ENCODE peak calls at places on chromosome 20, in six cellular contexts. P is stomach, C is uterus, X is body of pancreas, Y is ovary, I is H54. W is an unnamed sample.

GRCh38 chr20:542777-543368 is 717 bp downstream of the CSNK2A1 start:
- DNase-seq in P (peak; percentile 27), C (no peak), X (peak; percentile 24), Y (peak; percentile 61), I (peak; percentile 16), W (no peak)

GRCh38 chr20:22333885-22334545 is 250.4 kb downstream of the FOXA2 start:
- DNase-seq in P (peak; percentile 63), C (no peak), X (peak; percentile 68), Y (no peak), I (peak; percentile 58), W (peak; percentile 69)

GRCh38 chr20:51799586-51799985 is 2.7 kb downstream of the SALL4 start:
- DNase-seq in P (no peak), C (no peak), X (no peak), Y (no peak), I (no peak), W (peak; percentile 19)

GRCh38 chr20:24694727-24695528 is 225.5 kb downstream of the SYNDIG1 start:
- DNase-seq in P (peak; percentile 17), C (no peak), X (no peak), Y (no peak), I (no peak), W (no peak)

GRCh38 chr20:51326241-51326819 is 216.2 kb downstream of the NFATC2 start:
- DNase-seq in P (peak; percentile 63), C (peak; percentile 24), X (peak; percentile 62), Y (no peak), I (no peak), W (peak; percentile 21)

GRCh38 chr20:61766921-61767610 is 298.6 kb downstream of the TAF4 start:
- DNase-seq in P (no peak), C (no peak), X (no peak), Y (no peak), I (no peak), W (no peak)

GRCh38 chr20:10733122-10733521 is 59.3 kb upstream of the JAG1 start:
- DNase-seq in P (no peak), C (no peak), X (no peak), Y (no peak), I (no peak), W (no peak)

GRCh38 chr20:2653511-2654383 is 1.3 kb downstream of the NOP56 start:
- DNase-seq in P (no peak), C (no peak), X (no peak), Y (no peak), I (no peak), W (peak; percentile 40)

GRCh38 chr20:32263398-32263954 is 14.0 kb upstream of the KIF3B start:
- DNase-seq in P (no peak), C (no peak), X (no peak), Y (no peak), I (no peak), W (no peak)

GRCh38 chr20:52676282-52676995 is 295.7 kb upstream of the TSHZ2 start:
- DNase-seq in P (no peak), C (no peak), X (no peak), Y (no peak), I (no peak), W (no peak)

GRCh38 chr20:44684047-44684965 is 30.9 kb upstream of the CCN5 start:
- DNase-seq in P (peak; percentile 47), C (no peak), X (no peak), Y (peak; percentile 82), I (no peak), W (no peak)

GRCh38 chr20:40251284-40251932 is 437.6 kb downstream of the MAFB start:
- DNase-seq in P (no peak), C (no peak), X (peak; percentile 14), Y (no peak), I (peak; percentile 27), W (peak; percentile 34)

GRCh38 chr20:37885042-37885441 is 17.9 kb upstream of the VSTM2L start:
- DNase-seq in P (no peak), C (no peak), X (no peak), Y (no peak), I (no peak), W (no peak)

GRCh38 chr20:19560876-19561480 is 197.1 kb upstream of the RIN2 start:
- DNase-seq in P (no peak), C (peak; percentile 17), X (peak; percentile 7), Y (no peak), I (no peak), W (no peak)

GRCh38 chr20:8602389-8603116 is 466.3 kb upstream of the PLCB4 start:
- DNase-seq in P (no peak), C (no peak), X (no peak), Y (no peak), I (no peak), W (no peak)

GRCh38 chr20:44402391-44403193 is 47.1 kb downstream of the HNF4A start:
- DNase-seq in P (no peak), C (no peak), X (peak; percentile 55), Y (no peak), I (peak; percentile 78), W (no peak)

GRCh38 chr20:15642676-15643075 is 930.6 kb downstream of the KIF16B start:
- DNase-seq in P (no peak), C (no peak), X (no peak), Y (no peak), I (no peak), W (no peak)

GRCh38 chr20:14915356-14915755 is 577.9 kb upstream of the FLRT3 start:
- DNase-seq in P (peak; percentile 31), C (peak; percentile 22), X (no peak), Y (no peak), I (no peak), W (no peak)

GRCh38 chr20:56604690-56605089 is 24.4 kb upstream of the TFAP2C start:
- DNase-seq in P (no peak), C (no peak), X (no peak), Y (no peak), I (no peak), W (no peak)

GRCh38 chr20:60960500-60960899 is 291.6 kb upstream of the CDH4 start:
- DNase-seq in P (no peak), C (no peak), X (no peak), Y (no peak), I (no peak), W (no peak)

GRCh38 chr20:11810316-11811130 is 107.2 kb upstream of the BTBD3 start:
- DNase-seq in P (no peak), C (no peak), X (no peak), Y (no peak), I (peak; percentile 10), W (no peak)

GRCh38 chr20:4283011-4283410 is 267.7 kb upstream of the RNF24 start:
- DNase-seq in P (no peak), C (no peak), X (no peak), Y (no peak), I (no peak), W (no peak)

GRCh38 chr20:44092551-44093248 is 94.3 kb downstream of the JPH2 start:
- DNase-seq in P (no peak), C (no peak), X (no peak), Y (no peak), I (no peak), W (peak; percentile 63)

GRCh38 chr20:39264506-39265172 is 302.5 kb downstream of the DHX35 start:
- DNase-seq in P (peak; percentile 62), C (peak; percentile 68), X (peak; percentile 67), Y (peak; percentile 19), I (peak; percentile 73), W (peak; percentile 36)

GRCh38 chr20:881051-881820 is 34.9 kb downstream of the ANGPT4 start:
- DNase-seq in P (no peak), C (no peak), X (peak; percentile 23), Y (no peak), I (peak; percentile 91), W (no peak)

GRCh38 chr20:21981179-21981578 is 275.7 kb downstream of the PAX1 start:
- DNase-seq in P (no peak), C (no peak), X (no peak), Y (no peak), I (no peak), W (no peak)

GRCh38 chr20:52048365-52048764 is 143.2 kb downstream of the ZFP64 start:
- DNase-seq in P (no peak), C (no peak), X (no peak), Y (no peak), I (no peak), W (no peak)

GRCh38 chr20:36862857-36863668 is 12.9 kb upstream of the TLDC2 start:
- DNase-seq in P (no peak), C (no peak), X (no peak), Y (no peak), I (no peak), W (peak; percentile 50)
- TF ChIP-seq POLR2A in P (no peak), C (peak; percentile 58), X (no peak), Y (peak; percentile 13), I (peak; percentile 76), W (no peak)

GRCh38 chr20:62899633-62900051 is 26.7 kb downstream of the DIDO1 start:
- DNase-seq in P (no peak), C (no peak), X (no peak), Y (no peak), I (no peak), W (no peak)

GRCh38 chr20:62900052-62900691 is 26.1 kb downstream of the DIDO1 start:
- DNase-seq in P (peak; percentile 75), C (peak; percentile 79), X (peak; percentile 75), Y (peak; percentile 77), I (peak; percentile 80), W (peak; percentile 73)

GRCh38 chr20:62900692-62901584 is 25.4 kb downstream of the DIDO1 start:
- DNase-seq in P (peak; percentile 39), C (no peak), X (peak; percentile 62), Y (no peak), I (no peak), W (no peak)

GRCh38 chr20:62902926-62903615 is 23.2 kb downstream of the DIDO1 start:
- DNase-seq in P (no peak), C (no peak), X (no peak), Y (no peak), I (peak; percentile 69), W (no peak)

DNA sequence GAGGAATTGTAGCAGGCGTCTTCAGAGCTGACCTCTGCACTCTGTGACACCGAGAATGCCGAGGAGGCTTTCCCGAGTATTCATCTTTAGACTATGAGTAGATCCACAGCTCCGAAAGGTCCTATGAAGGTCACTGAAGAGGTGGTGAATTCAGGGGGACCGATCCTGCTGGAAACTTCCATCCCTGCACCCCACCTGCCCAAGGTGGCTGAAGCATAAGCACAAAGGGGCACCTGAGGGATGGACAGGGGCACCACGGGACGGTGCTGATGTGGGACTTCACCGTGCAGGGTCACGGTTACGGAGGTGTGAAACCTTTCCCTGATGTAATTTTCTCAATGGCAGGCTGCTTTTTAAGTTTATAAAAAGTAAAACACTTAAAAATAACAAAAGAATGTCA is 24.4 kb downstream of the DIDO1 start:
- DNase-seq in P (no peak), C (no peak), X (no peak), Y (no peak), I (no peak), W (no peak)
- TF ChIP-seq POLR2A in P (no peak), C (no peak), X (no peak), Y (no peak), I (no peak), W (no peak)

DNA sequence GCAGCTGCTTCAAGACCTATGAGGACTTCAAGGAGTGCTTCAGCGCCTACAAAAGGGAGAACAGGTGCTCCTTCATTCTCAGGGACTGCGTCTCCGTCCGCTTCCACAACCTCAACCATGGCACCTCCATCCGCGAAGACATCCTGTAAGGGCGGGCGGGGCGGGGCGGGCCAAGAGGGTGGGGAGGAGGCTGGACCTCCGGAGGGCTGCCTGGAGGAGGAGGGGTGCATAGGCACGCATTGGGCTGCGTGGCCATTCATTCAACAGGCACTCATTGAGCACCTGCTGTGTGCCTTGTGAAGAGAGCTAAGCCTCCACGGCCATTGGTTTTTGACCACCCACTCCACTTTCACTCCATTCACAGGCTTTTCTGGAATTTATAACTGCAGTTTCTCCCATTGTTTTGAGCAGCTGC is 429 bp downstream of the ZSWIM3 start:
- DNase-seq in P (no peak), C (no peak), X (no peak), Y (no peak), I (no peak), W (no peak)
- TF ChIP-seq POLR2A in P (no peak), C (no peak), X (no peak), Y (no peak), I (no peak), W (no peak)

GRCh38 chr20:62804632-62805364 is at the start of gene OGFR:
- DNase-seq in P (peak; percentile 69), C (peak; percentile 69), X (peak; percentile 56), Y (peak; percentile 80), I (no peak), W (peak; percentile 72)
- TF ChIP-seq POLR2A in P (no peak), C (peak; percentile 67), X (no peak), Y (peak; percentile 39), I (peak; percentile 78), W (no peak)

W was measured in erythroblast.